ENCODE peak calls at places on chromosomes 3 and 15, in ten cellular contexts. E, Y, B, N, L, A, W, G, D and O are unnamed samples.

GRCh38 chr15:40016224-40016865 is 22.6 kb downstream of the SRP14 start:
- DNase-seq in N (no peak), W (no peak), A (no peak), E (no peak), L (no peak), D (no peak), B (no peak), Y (no peak), G (no peak), O (no peak)

GRCh38 chr3:160963949-160964348 is 141.2 kb downstream of the B3GALNT1 start:
- DNase-seq in L (no peak), G (no peak), W (no peak), D (no peak), A (no peak), N (no peak), B (no peak), Y (no peak), E (no peak), O (no peak)

GRCh38 chr3:169744332-169745054 is 20.4 kb downstream of the TERC start:
- DNase-seq in L (no peak), D (no peak), E (no peak), N (peak; percentile 13), A (no peak), G (peak; percentile 15), Y (no peak), B (no peak), W (no peak), O (no peak)

GRCh38 chr3:33579843-33580242 is 138.2 kb downstream of the CLASP2 start:
- DNase-seq in G (no peak), E (no peak), A (no peak), Y (no peak), N (no peak), B (no peak), L (no peak), W (no peak), D (no peak), O (no peak)

GRCh38 chr3:83460051-83460450 is 1498.7 kb upstream of the CADM2 start:
- DNase-seq in D (no peak), N (no peak), L (no peak), A (no peak), B (no peak), Y (no peak), G (no peak), E (no peak), W (no peak), O (no peak)

GRCh38 chr3:192751148-192751547 is 23.8 kb upstream of the FGF12 start:
- DNase-seq in D (no peak), A (no peak), N (no peak), E (no peak), Y (no peak), B (no peak), L (no peak), G (no peak), W (no peak), O (no peak)

GRCh38 chr15:52256930-52257733 is 38.5 kb downstream of the MYO5C start:
- DNase-seq in D (no peak), B (no peak), W (no peak), Y (no peak), L (no peak), E (no peak), A (no peak), G (no peak), N (no peak), O (no peak)

GRCh38 chr3:155323063-155323666 is 29.7 kb upstream of the STRIT1 start:
- DNase-seq in G (peak; percentile 72), L (peak; percentile 20), B (peak; percentile 74), E (peak; percentile 45), A (peak; percentile 22), D (no peak), N (peak; percentile 51), Y (no peak), W (no peak), O (no peak)

GRCh38 chr3:151869186-151869585 is 4.3 kb upstream of the SUCNR1 start:
- DNase-seq in E (no peak), A (no peak), G (no peak), D (no peak), L (no peak), N (no peak), B (no peak), Y (no peak), W (no peak), O (no peak)

GRCh38 chr15:91967935-91968605 is 114.6 kb downstream of the SLCO3A1 start:
- DNase-seq in A (no peak), G (no peak), E (no peak), W (no peak), Y (no peak), B (no peak), L (no peak), D (no peak), N (no peak), O (no peak)

GRCh38 chr3:8366214-8366613 is 135.4 kb upstream of the LMCD1 start:
- DNase-seq in G (no peak), A (no peak), L (no peak), W (no peak), Y (no peak), E (no peak), B (no peak), D (no peak), N (no peak), O (no peak)

GRCh38 chr15:71572452-71573053 is 237.8 kb upstream of the NR2E3 start:
- DNase-seq in Y (no peak), G (no peak), N (peak; percentile 77), E (no peak), W (no peak), A (no peak), D (no peak), L (peak; percentile 12), B (peak; percentile 20), O (no peak)

GRCh38 chr3:43178891-43179366 is 73.0 kb upstream of the POMGNT2 start:
- DNase-seq in G (peak; percentile 42), W (no peak), E (no peak), L (peak; percentile 47), A (no peak), N (peak; percentile 75), B (peak; percentile 42), Y (no peak), D (no peak), O (peak; percentile 87)

GRCh38 chr15:40352221-40352901 is 1.5 kb downstream of the PHGR1 start:
- DNase-seq in N (no peak), W (no peak), G (no peak), L (no peak), A (no peak), D (no peak), Y (no peak), B (no peak), E (no peak), O (no peak)

GRCh38 chr3:24047513-24047912 is 102.4 kb downstream of the NR1D2 start:
- DNase-seq in B (no peak), Y (no peak), E (no peak), W (no peak), G (no peak), N (no peak), D (no peak), L (no peak), A (no peak), O (no peak)

GRCh38 chr3:56800373-56801150 is 1.2 kb downstream of the ARHGEF3 start:
- DNase-seq in B (no peak), Y (no peak), W (no peak), A (peak; percentile 32), N (peak; percentile 80), D (peak; percentile 75), L (no peak), E (peak; percentile 51), G (no peak), O (no peak)

DNA sequence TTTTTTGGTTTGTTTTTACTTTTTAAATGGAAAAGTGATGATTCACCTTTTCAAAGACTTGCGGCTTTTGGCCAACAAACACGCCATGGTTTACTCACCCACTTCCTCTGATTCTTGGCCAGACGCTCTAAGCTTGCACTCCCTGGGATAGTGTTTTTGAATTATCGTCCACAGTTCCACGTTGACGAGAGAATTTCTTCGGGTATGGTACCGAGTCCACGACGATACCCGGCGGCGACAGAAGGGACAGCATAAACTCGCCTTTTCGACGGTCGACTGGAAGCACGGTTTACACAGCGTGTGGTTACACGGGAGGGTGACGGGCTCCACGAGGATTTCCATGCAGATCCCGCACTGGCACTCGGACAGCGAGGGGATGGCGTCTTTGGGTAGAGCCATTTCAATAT is 790 bp downstream of the RNF168 start:
- DNase-seq in N (peak; percentile 83), W (peak; percentile 28), B (peak; percentile 83), A (peak; percentile 60), E (peak; percentile 43), G (peak; percentile 80), D (peak; percentile 63), Y (peak; percentile 69), L (peak; percentile 52), O (peak; percentile 56)
- TF ChIP-seq CTCF in N (no peak), W (no peak), B (no peak), A (no peak), E (no peak), G (no peak), D (no peak), Y (no peak), L (no peak), O (no peak)

DNA sequence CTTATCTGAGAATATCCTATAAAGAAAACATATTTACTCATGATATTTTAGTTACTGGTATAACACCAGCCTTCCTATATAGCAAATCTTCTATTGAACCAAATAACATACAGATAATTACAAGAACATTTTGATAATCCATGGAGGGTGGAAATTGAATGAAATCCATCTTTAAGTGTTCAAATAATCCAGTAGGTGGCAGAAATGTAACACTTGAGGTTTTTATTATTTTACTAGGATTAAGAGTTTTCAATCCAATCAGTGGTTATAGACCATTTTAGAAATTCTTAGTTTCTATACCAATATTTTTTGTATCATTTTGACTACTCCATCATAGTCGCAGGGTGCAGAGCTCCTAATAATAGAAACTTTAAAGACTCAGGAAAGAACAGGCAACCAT is 101.9 kb upstream of the KCNH8 start:
- DNase-seq in B (no peak), W (no peak), A (no peak), N (no peak), L (no peak), D (no peak), Y (no peak), G (peak; percentile 1), E (no peak), O (no peak)
- TF ChIP-seq CTCF in B (no peak), W (no peak), A (no peak), N (no peak), L (no peak), D (peak; percentile 20), Y (peak; percentile 6), G (no peak), E (peak; percentile 17), O (no peak)

GRCh38 chr3:12691733-12692132 is 27.8 kb upstream of the RAF1 start:
- DNase-seq in E (no peak), N (no peak), Y (no peak), B (no peak), G (no peak), D (no peak), L (no peak), A (no peak), W (no peak), O (no peak)
- TF ChIP-seq CTCF in E (no peak), N (no peak), Y (no peak), B (no peak), G (no peak), D (no peak), L (no peak), A (no peak), W (no peak), O (no peak)

DNA sequence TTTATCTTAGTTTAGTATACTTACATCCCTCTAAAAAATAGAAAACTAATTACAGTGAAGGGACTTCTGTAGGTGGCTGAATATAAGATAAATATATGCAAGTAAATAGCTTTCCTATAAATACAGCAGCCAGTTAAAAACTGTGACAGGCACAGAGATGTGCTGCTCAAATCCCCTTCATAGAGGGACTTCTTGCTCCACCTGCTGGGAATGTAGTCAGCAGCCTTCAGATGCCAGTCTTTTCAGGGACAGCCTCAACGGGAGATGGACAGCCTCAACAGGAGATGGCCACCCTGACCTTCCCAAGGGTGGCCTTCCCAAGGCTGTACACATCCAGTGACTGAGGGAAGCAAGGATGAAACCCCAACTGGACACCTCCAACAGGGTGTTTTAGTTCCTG is 15.7 kb upstream of the PRR23E start:
- DNase-seq in Y (peak; percentile 45), B (no peak), A (no peak), L (no peak), W (no peak), E (no peak), G (peak; percentile 4), N (no peak), D (no peak), O (no peak)
- TF ChIP-seq CTCF in Y (peak; percentile 21), B (no peak), A (peak; percentile 18), L (no peak), W (no peak), E (peak; percentile 16), G (no peak), N (no peak), D (no peak), O (no peak)